ENCODE peak calls at places on chromosome 5, in eight cellular contexts. H, C, J, I, L, W, P and S are unnamed samples.

GRCh38 chr5:14686517-14686916 is 22.0 kb downstream of the OTULIN start:
- DNase-seq in H (peak), C (no peak), J (no peak), I (no peak), L (no peak), W (no peak), P (no peak), S (no peak)

GRCh38 chr5:53339962-53340540 is 140.4 kb upstream of the FST start:
- DNase-seq in H (peak), C (no peak), J (no peak), I (no peak), L (no peak), W (no peak), P (no peak), S (no peak)

GRCh38 chr5:65151632-65152031 is 330.1 kb downstream of the ADAMTS6 start:
- DNase-seq in H (no peak), C (peak), J (no peak), I (peak), L (no peak), W (no peak), P (no peak), S (no peak)

GRCh38 chr5:160237571-160238093 is 8.3 kb downstream of the FABP6 start:
- DNase-seq in H (no peak), C (no peak), J (no peak), I (no peak), L (no peak), W (no peak), P (no peak), S (no peak)

GRCh38 chr5:132005591-132005990 is 5.9 kb downstream of the ACSL6 start:
- DNase-seq in H (no peak), C (no peak), J (no peak), I (no peak), L (no peak), W (no peak), P (no peak), S (no peak)

GRCh38 chr5:133520991-133521706 is 91.2 kb downstream of the FSTL4 start:
- DNase-seq in H (no peak), C (no peak), J (no peak), I (no peak), L (no peak), W (peak), P (no peak), S (no peak)

GRCh38 chr5:173456751-173457171 is 128.5 kb upstream of the STC2 start:
- DNase-seq in H (no peak), C (peak), J (no peak), I (no peak), L (peak), W (no peak), P (no peak), S (no peak)

GRCh38 chr5:93902288-93902687 is 160.9 kb upstream of the POU5F2 start:
- DNase-seq in H (no peak), C (no peak), J (no peak), I (no peak), L (no peak), W (no peak), P (no peak), S (no peak)

GRCh38 chr5:176134529-176135223 is 103.5 kb upstream of the SIMC1 start:
- DNase-seq in H (no peak), C (no peak), J (no peak), I (no peak), L (no peak), W (no peak), P (no peak), S (no peak)

GRCh38 chr5:40681351-40682311 is 1.9 kb downstream of the PTGER4 start:
- DNase-seq in H (no peak), C (no peak), J (peak), I (no peak), L (peak), W (no peak), P (no peak), S (peak)

GRCh38 chr5:85266692-85267091 is 882.0 kb upstream of the EDIL3 start:
- DNase-seq in H (no peak), C (no peak), J (no peak), I (no peak), L (no peak), W (no peak), P (no peak), S (no peak)

GRCh38 chr5:122844916-122845252 is 529 bp upstream of the SNX24 start:
- DNase-seq in H (no peak), C (no peak), J (no peak), I (no peak), L (peak), W (no peak), P (no peak), S (peak)

GRCh38 chr5:131848662-131849061 is 51.8 kb upstream of the FNIP1 start:
- DNase-seq in H (no peak), C (no peak), J (no peak), I (no peak), L (no peak), W (no peak), P (no peak), S (no peak)

GRCh38 chr5:72063219-72063819 is 44.0 kb upstream of the MAP1B start:
- DNase-seq in H (peak), C (peak), J (no peak), I (no peak), L (peak), W (no peak), P (peak), S (no peak)

GRCh38 chr5:176180781-176181180 is 57.4 kb upstream of the SIMC1 start:
- DNase-seq in H (no peak), C (no peak), J (no peak), I (no peak), L (no peak), W (peak), P (no peak), S (no peak)

GRCh38 chr5:63760965-63761364 is 201.3 kb downstream of the HTR1A start:
- DNase-seq in H (no peak), C (no peak), J (no peak), I (no peak), L (no peak), W (no peak), P (no peak), S (no peak)

DNA sequence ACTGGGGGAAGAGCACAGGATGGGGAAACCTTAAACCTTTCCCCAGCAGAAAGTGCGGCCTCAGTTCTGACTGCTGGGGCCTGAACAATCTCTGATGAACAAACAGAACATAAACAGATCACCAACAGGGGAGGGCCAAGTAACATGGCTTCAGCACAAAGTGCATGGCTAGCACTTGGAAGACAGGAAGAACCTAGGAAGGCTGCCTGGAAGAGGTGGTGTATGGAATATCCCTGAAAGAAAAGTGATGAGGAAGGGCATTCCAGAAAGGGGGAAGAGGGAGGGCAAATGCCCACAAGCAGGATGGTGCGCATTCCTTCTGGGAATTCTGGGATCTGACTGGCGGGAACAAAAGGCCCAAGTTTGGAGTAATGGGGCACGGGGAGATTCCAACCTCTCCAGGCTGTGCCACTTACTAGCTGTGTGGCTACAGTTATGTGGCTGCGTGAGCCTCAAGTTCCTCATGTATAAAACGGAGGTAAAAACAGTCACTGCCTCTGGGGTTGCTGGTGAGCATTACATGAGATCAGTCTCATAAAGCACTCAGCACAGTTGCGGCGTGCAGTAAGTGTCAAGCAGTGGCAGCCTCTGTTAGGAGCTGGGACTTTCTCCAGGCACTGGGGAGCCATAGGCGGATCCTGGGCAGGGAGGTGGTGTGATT is 1.6 kb downstream of the PDGFRB start:
- DNase-seq in H (no peak), C (peak), J (no peak), I (no peak), L (no peak), W (no peak), P (no peak), S (no peak)
- TF ChIP-seq CTCF in H (no peak), C (peak), J (no peak), I (peak), L (no peak), W (no peak), P (no peak), S (no peak)

DNA sequence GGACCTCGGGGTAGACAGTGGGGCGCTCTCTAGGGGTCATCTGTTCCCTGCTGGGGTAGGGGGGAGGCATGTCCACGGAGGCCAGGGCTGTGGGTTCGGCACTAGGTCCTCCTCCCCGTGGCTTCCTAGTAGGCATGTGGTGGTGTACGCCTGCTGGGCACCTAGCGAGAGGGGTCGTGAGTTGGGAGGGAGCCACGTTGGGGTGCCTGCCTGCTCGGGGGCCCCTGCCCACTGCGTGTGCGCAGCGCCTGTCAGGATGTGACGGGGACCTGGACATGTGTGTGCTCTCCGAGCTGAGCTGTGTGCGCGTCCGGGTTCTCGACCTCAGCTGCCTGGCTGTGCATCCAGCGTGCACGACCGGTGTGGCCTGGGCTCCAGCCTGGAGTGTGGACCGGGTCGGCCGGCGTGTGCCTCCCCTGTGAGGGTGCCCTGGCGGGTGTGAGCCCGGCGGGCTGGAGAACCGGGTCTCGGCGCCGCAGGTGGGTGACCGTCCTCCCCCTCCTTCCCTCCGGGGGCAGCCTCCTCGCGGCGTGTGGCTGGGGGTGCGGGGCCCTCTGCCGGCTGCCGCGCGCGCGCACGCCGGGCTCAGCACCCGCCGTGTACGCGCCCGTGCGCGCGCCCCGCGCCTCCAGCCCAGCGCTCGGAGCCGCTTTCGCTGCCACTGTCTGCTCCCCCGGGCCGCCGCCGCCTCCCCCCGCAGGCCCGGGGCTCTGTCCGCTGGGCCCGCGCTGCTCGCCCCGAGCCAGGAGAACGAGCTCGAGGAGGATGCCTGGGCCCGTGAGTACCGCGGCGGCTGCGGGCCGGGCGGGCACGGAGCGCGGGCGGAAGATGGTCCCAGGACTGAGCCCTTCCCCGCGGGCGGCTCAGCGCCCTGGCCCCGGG is at the start of gene PRR7:
- DNase-seq in H (no peak), C (peak), J (peak), I (no peak), L (peak), W (no peak), P (peak), S (peak)
- TF ChIP-seq CTCF in H (no peak), C (no peak), J (peak), I (no peak), L (no peak), W (no peak), P (peak), S (no peak)

GRCh38 chr5:79642210-79642609 is 30.0 kb downstream of the TENT2 start:
- DNase-seq in H (no peak), C (peak), J (no peak), I (no peak), L (no peak), W (no peak), P (no peak), S (no peak)

GRCh38 chr5:79640571-79641055 is 28.4 kb downstream of the TENT2 start:
- DNase-seq in H (no peak), C (peak), J (no peak), I (no peak), L (no peak), W (no peak), P (no peak), S (no peak)

GRCh38 chr5:79641414-79641813 is 29.2 kb downstream of the TENT2 start:
- DNase-seq in H (no peak), C (no peak), J (no peak), I (no peak), L (no peak), W (no peak), P (no peak), S (no peak)

DNA sequence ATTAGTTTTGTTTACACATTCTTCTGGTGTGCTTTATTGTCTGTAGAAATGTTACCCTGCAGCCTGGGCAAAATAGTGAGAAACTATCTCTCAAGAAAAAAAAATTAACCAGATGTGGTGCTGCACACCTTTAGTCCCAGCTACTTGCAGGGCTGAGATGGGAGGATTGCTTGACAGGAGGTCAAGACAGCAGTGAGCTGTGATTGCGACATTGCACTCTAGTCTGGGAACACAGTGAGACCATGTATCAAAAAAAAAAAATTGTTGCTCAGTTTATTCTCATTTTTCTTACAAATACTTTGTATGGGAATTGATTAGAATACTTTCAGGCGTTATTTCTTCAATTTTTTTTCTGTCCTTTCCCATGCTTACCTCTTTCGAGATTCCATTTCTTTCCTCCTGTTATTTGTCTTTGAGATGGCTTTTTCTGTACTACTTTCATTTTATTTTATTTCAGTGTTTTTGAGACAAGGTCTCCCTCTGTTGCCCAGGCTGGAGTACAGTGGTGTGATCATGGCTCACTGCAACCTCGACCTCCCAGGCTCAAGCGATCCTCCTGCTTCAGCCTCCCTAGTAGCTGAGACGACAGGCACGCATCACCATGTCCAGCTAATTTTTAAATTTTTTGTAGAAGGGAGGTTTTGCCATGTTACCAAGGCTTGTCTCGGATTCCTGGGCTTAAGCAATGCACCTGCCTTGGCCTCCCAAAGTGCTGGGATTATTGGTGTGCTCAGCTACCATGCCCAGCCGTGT is 24.9 kb downstream of the TENT2 start:
- DNase-seq in H (peak), C (no peak), J (no peak), I (no peak), L (no peak), W (no peak), P (no peak), S (no peak)
- TF ChIP-seq CTCF in H (no peak), C (no peak), J (no peak), I (no peak), L (no peak), W (no peak), P (no peak), S (no peak)

GRCh38 chr5:137741-138140 is 45.8 kb downstream of the PLEKHG4B start:
- DNase-seq in H (no peak), C (no peak), J (no peak), I (no peak), L (no peak), W (no peak), P (no peak), S (no peak)

GRCh38 chr5:139579-140442 is 47.8 kb downstream of the PLEKHG4B start:
- DNase-seq in H (no peak), C (no peak), J (no peak), I (no peak), L (no peak), W (no peak), P (no peak), S (no peak)

GRCh38 chr5:138936-139335 is 47.0 kb downstream of the PLEKHG4B start:
- DNase-seq in H (no peak), C (no peak), J (no peak), I (no peak), L (no peak), W (no peak), P (no peak), S (no peak)

GRCh38 chr5:140443-140829 is 48.5 kb downstream of the PLEKHG4B start:
- DNase-seq in H (no peak), C (no peak), J (no peak), I (no peak), L (no peak), W (no peak), P (no peak), S (no peak)

GRCh38 chr5:136901-137300 is 44.9 kb downstream of the PLEKHG4B start:
- DNase-seq in H (peak), C (no peak), J (no peak), I (no peak), L (no peak), W (no peak), P (no peak), S (no peak)
- TF ChIP-seq CTCF in H (peak), C (no peak), J (no peak), I (no peak), L (no peak), W (no peak), P (no peak), S (no peak)

GRCh38 chr5:67377651-67378050 is 181.1 kb upstream of the CD180 start:
- DNase-seq in H (no peak), C (no peak), J (no peak), I (no peak), L (no peak), W (no peak), P (no peak), S (no peak)

GRCh38 chr5:67374378-67374777 is 177.8 kb upstream of the CD180 start:
- DNase-seq in H (no peak), C (no peak), J (no peak), I (no peak), L (no peak), W (no peak), P (no peak), S (no peak)

GRCh38 chr5:67373518-67373917 is 176.9 kb upstream of the CD180 start:
- DNase-seq in H (no peak), C (no peak), J (no peak), I (no peak), L (no peak), W (no peak), P (no peak), S (no peak)

GRCh38 chr5:67372887-67373286 is 176.3 kb upstream of the CD180 start:
- DNase-seq in H (no peak), C (no peak), J (no peak), I (no peak), L (no peak), W (no peak), P (no peak), S (no peak)

DNA sequence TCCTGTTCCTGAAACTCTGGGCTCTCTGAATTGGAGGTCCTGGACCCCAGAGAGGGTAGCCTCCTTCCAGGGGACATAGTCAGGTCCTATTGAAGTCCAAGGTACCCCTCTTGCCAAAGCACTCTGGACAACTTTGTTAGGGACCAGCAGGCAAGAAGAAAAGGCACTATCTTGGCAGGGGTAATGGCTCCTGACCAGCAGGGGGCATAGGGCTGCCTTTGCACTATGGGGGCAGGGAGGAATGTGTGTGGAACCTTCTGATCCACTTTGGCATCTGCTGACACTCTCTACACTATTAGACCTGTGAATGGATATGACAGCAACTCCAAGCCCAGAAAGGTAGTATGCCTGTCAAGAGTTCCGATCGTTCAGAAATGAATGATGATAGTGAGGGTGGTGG is 179.0 kb upstream of the CD180 start:
- DNase-seq in H (no peak), C (no peak), J (no peak), I (no peak), L (no peak), W (no peak), P (no peak), S (no peak)
- TF ChIP-seq CTCF in H (peak), C (no peak), J (no peak), I (no peak), L (no peak), W (no peak), P (no peak), S (no peak)

DNA sequence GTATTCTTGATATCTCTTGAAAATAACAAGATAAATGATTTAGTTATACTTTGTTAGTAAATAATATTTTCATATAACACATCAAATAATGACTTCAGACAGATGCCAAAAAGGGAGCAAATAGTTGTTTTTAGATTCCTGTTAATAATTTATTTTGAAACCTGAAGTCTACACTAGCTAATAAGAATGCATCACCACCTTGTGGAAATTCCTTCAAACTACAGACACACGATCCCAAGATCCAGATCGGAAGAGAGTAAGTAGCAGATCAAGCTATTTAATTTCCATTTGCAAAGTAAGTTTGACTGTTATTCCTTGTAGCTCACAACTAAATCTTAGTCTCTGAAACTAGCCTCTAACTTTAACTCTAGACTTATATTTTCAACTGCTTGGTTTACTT is 35.5 kb upstream of the ISL1 start:
- DNase-seq in H (peak), C (no peak), J (no peak), I (no peak), L (no peak), W (no peak), P (no peak), S (no peak)
- TF ChIP-seq CTCF in H (no peak), C (no peak), J (no peak), I (no peak), L (no peak), W (no peak), P (peak), S (no peak)

GRCh38 chr5:170774831-170775230 is 8.7 kb upstream of the GABRP start:
- DNase-seq in H (no peak), C (no peak), J (no peak), I (no peak), L (no peak), W (no peak), P (no peak), S (no peak)
- TF ChIP-seq CTCF in H (no peak), C (no peak), J (no peak), I (no peak), L (no peak), W (no peak), P (no peak), S (no peak)

GRCh38 chr5:1987471-1987870 is 104.7 kb upstream of the IRX4 start:
- DNase-seq in H (no peak), C (no peak), J (no peak), I (no peak), L (no peak), W (peak), P (no peak), S (no peak)
- TF ChIP-seq CTCF in H (no peak), C (no peak), J (no peak), I (no peak), L (no peak), W (no peak), P (no peak), S (no peak)